ENCODE peak calls at places on chromosomes 13 and 19, in ten cellular contexts. One of them, this sample, is unnamed.

GRCh38 chr13:55583953-55584593 is 1556.6 kb upstream of the PRR20A start:
- DNase-seq in stimulated activated CD8-positive, alpha-beta memory T cell treated with anti-CD3 and anti-CD28 coated beads, Interleukin-4, amount 100 ng/mL, for 4 hours: no peak
- DNase-seq in smooth muscle cell of the brain vasculature: no peak
- DNase-seq in activated naive CD8-positive, alpha-beta T cell treated with anti-CD3 and anti-CD28 coated beads, Interleukin-2, amount 50 U/mL, for 24 hours: no peak
- DNase-seq in activated CD4-positive, alpha-beta T cell treated with anti-CD3 and anti-CD28 coated beads, Interleukin-2, amount 10 ng/mL, durations not matched to agents 7 days and 5 days: no peak
- DNase-seq in HFFc6: no peak
- DNase-seq in MCF 10A: no peak
- DNase-seq in colonic mucosa: no peak
- DNase-seq in nephron progenitor cell: no peak
- DNase-seq in GM04504: no peak
- DNase-seq in this sample: no peak

GRCh38 chr13:27921421-27921960 is 1.7 kb downstream of the PDX1 start:
- DNase-seq in stimulated activated CD8-positive, alpha-beta memory T cell treated with anti-CD3 and anti-CD28 coated beads, Interleukin-4, amount 100 ng/mL, for 4 hours: no peak
- DNase-seq in smooth muscle cell of the brain vasculature: no peak
- DNase-seq in activated naive CD8-positive, alpha-beta T cell treated with anti-CD3 and anti-CD28 coated beads, Interleukin-2, amount 50 U/mL, for 24 hours: no peak
- DNase-seq in activated CD4-positive, alpha-beta T cell treated with anti-CD3 and anti-CD28 coated beads, Interleukin-2, amount 10 ng/mL, durations not matched to agents 7 days and 5 days: no peak
- DNase-seq in HFFc6: no peak
- DNase-seq in MCF 10A: no peak
- DNase-seq in colonic mucosa: no peak
- DNase-seq in nephron progenitor cell: no peak
- DNase-seq in GM04504: no peak
- DNase-seq in this sample: no peak

GRCh38 chr19:17332677-17333581 is 1.7 kb downstream of the ANO8 start:
- DNase-seq in stimulated activated CD8-positive, alpha-beta memory T cell treated with anti-CD3 and anti-CD28 coated beads, Interleukin-4, amount 100 ng/mL, for 4 hours: no peak
- DNase-seq in smooth muscle cell of the brain vasculature: no peak
- DNase-seq in activated naive CD8-positive, alpha-beta T cell treated with anti-CD3 and anti-CD28 coated beads, Interleukin-2, amount 50 U/mL, for 24 hours: peak
- DNase-seq in activated CD4-positive, alpha-beta T cell treated with anti-CD3 and anti-CD28 coated beads, Interleukin-2, amount 10 ng/mL, durations not matched to agents 7 days and 5 days: peak
- DNase-seq in HFFc6: peak
- DNase-seq in MCF 10A: peak
- DNase-seq in colonic mucosa: no peak
- DNase-seq in nephron progenitor cell: peak
- DNase-seq in GM04504: no peak
- DNase-seq in this sample: no peak

GRCh38 chr13:23629566-23630272 is 59.5 kb downstream of the TNFRSF19 start:
- DNase-seq in stimulated activated CD8-positive, alpha-beta memory T cell treated with anti-CD3 and anti-CD28 coated beads, Interleukin-4, amount 100 ng/mL, for 4 hours: no peak
- DNase-seq in smooth muscle cell of the brain vasculature: no peak
- DNase-seq in activated naive CD8-positive, alpha-beta T cell treated with anti-CD3 and anti-CD28 coated beads, Interleukin-2, amount 50 U/mL, for 24 hours: no peak
- DNase-seq in activated CD4-positive, alpha-beta T cell treated with anti-CD3 and anti-CD28 coated beads, Interleukin-2, amount 10 ng/mL, durations not matched to agents 7 days and 5 days: no peak
- DNase-seq in HFFc6: no peak
- DNase-seq in MCF 10A: peak
- DNase-seq in colonic mucosa: no peak
- DNase-seq in nephron progenitor cell: no peak
- DNase-seq in GM04504: no peak
- DNase-seq in this sample: no peak

GRCh38 chr13:98239156-98240076 is 62.3 kb upstream of the RNF113B start:
- DNase-seq in stimulated activated CD8-positive, alpha-beta memory T cell treated with anti-CD3 and anti-CD28 coated beads, Interleukin-4, amount 100 ng/mL, for 4 hours: no peak
- DNase-seq in smooth muscle cell of the brain vasculature: no peak
- DNase-seq in activated naive CD8-positive, alpha-beta T cell treated with anti-CD3 and anti-CD28 coated beads, Interleukin-2, amount 50 U/mL, for 24 hours: no peak
- DNase-seq in activated CD4-positive, alpha-beta T cell treated with anti-CD3 and anti-CD28 coated beads, Interleukin-2, amount 10 ng/mL, durations not matched to agents 7 days and 5 days: no peak
- DNase-seq in HFFc6: no peak
- DNase-seq in MCF 10A: no peak
- DNase-seq in colonic mucosa: no peak
- DNase-seq in nephron progenitor cell: no peak
- DNase-seq in GM04504: no peak
- DNase-seq in this sample: no peak

GRCh38 chr13:26132756-26133155 is 80.9 kb upstream of the SHISA2 start:
- DNase-seq in stimulated activated CD8-positive, alpha-beta memory T cell treated with anti-CD3 and anti-CD28 coated beads, Interleukin-4, amount 100 ng/mL, for 4 hours: no peak
- DNase-seq in smooth muscle cell of the brain vasculature: no peak
- DNase-seq in activated naive CD8-positive, alpha-beta T cell treated with anti-CD3 and anti-CD28 coated beads, Interleukin-2, amount 50 U/mL, for 24 hours: no peak
- DNase-seq in activated CD4-positive, alpha-beta T cell treated with anti-CD3 and anti-CD28 coated beads, Interleukin-2, amount 10 ng/mL, durations not matched to agents 7 days and 5 days: no peak
- DNase-seq in HFFc6: peak
- DNase-seq in MCF 10A: peak
- DNase-seq in colonic mucosa: no peak
- DNase-seq in nephron progenitor cell: no peak
- DNase-seq in GM04504: peak
- DNase-seq in this sample: no peak

GRCh38 chr19:1567116-1567847 is 843 bp downstream of the MEX3D start:
- DNase-seq in stimulated activated CD8-positive, alpha-beta memory T cell treated with anti-CD3 and anti-CD28 coated beads, Interleukin-4, amount 100 ng/mL, for 4 hours: no peak
- DNase-seq in smooth muscle cell of the brain vasculature: no peak
- DNase-seq in activated naive CD8-positive, alpha-beta T cell treated with anti-CD3 and anti-CD28 coated beads, Interleukin-2, amount 50 U/mL, for 24 hours: peak
- DNase-seq in activated CD4-positive, alpha-beta T cell treated with anti-CD3 and anti-CD28 coated beads, Interleukin-2, amount 10 ng/mL, durations not matched to agents 7 days and 5 days: no peak
- DNase-seq in HFFc6: peak
- DNase-seq in MCF 10A: no peak
- DNase-seq in colonic mucosa: peak
- DNase-seq in nephron progenitor cell: peak
- DNase-seq in GM04504: no peak
- DNase-seq in this sample: no peak

GRCh38 chr19:52211926-52212571 is 22.2 kb downstream of the PPP2R1A start:
- DNase-seq in stimulated activated CD8-positive, alpha-beta memory T cell treated with anti-CD3 and anti-CD28 coated beads, Interleukin-4, amount 100 ng/mL, for 4 hours: no peak
- DNase-seq in smooth muscle cell of the brain vasculature: no peak
- DNase-seq in activated naive CD8-positive, alpha-beta T cell treated with anti-CD3 and anti-CD28 coated beads, Interleukin-2, amount 50 U/mL, for 24 hours: no peak
- DNase-seq in activated CD4-positive, alpha-beta T cell treated with anti-CD3 and anti-CD28 coated beads, Interleukin-2, amount 10 ng/mL, durations not matched to agents 7 days and 5 days: no peak
- DNase-seq in HFFc6: no peak
- DNase-seq in MCF 10A: peak
- DNase-seq in colonic mucosa: no peak
- DNase-seq in nephron progenitor cell: no peak
- DNase-seq in GM04504: no peak
- DNase-seq in this sample: no peak

GRCh38 chr13:100235311-100235901 is 146.5 kb downstream of the PCCA start:
- DNase-seq in stimulated activated CD8-positive, alpha-beta memory T cell treated with anti-CD3 and anti-CD28 coated beads, Interleukin-4, amount 100 ng/mL, for 4 hours: no peak
- DNase-seq in smooth muscle cell of the brain vasculature: peak
- DNase-seq in activated naive CD8-positive, alpha-beta T cell treated with anti-CD3 and anti-CD28 coated beads, Interleukin-2, amount 50 U/mL, for 24 hours: no peak
- DNase-seq in activated CD4-positive, alpha-beta T cell treated with anti-CD3 and anti-CD28 coated beads, Interleukin-2, amount 10 ng/mL, durations not matched to agents 7 days and 5 days: peak
- DNase-seq in HFFc6: peak
- DNase-seq in MCF 10A: peak
- DNase-seq in colonic mucosa: peak
- DNase-seq in nephron progenitor cell: peak
- DNase-seq in GM04504: no peak
- DNase-seq in this sample: no peak

GRCh38 chr19:18503337-18503970 is 18.4 kb downstream of the ELL start:
- DNase-seq in stimulated activated CD8-positive, alpha-beta memory T cell treated with anti-CD3 and anti-CD28 coated beads, Interleukin-4, amount 100 ng/mL, for 4 hours: no peak
- DNase-seq in smooth muscle cell of the brain vasculature: no peak
- DNase-seq in activated naive CD8-positive, alpha-beta T cell treated with anti-CD3 and anti-CD28 coated beads, Interleukin-2, amount 50 U/mL, for 24 hours: no peak
- DNase-seq in activated CD4-positive, alpha-beta T cell treated with anti-CD3 and anti-CD28 coated beads, Interleukin-2, amount 10 ng/mL, durations not matched to agents 7 days and 5 days: no peak
- DNase-seq in HFFc6: no peak
- DNase-seq in MCF 10A: no peak
- DNase-seq in colonic mucosa: no peak
- DNase-seq in nephron progenitor cell: no peak
- DNase-seq in GM04504: no peak
- DNase-seq in this sample: no peak

GRCh38 chr19:1027020-1027952 is 878 bp downstream of the CNN2 start:
- DNase-seq in stimulated activated CD8-positive, alpha-beta memory T cell treated with anti-CD3 and anti-CD28 coated beads, Interleukin-4, amount 100 ng/mL, for 4 hours: no peak
- DNase-seq in smooth muscle cell of the brain vasculature: no peak
- DNase-seq in activated naive CD8-positive, alpha-beta T cell treated with anti-CD3 and anti-CD28 coated beads, Interleukin-2, amount 50 U/mL, for 24 hours: peak
- DNase-seq in activated CD4-positive, alpha-beta T cell treated with anti-CD3 and anti-CD28 coated beads, Interleukin-2, amount 10 ng/mL, durations not matched to agents 7 days and 5 days: peak
- DNase-seq in HFFc6: no peak
- DNase-seq in MCF 10A: peak
- DNase-seq in colonic mucosa: peak
- DNase-seq in nephron progenitor cell: no peak
- DNase-seq in GM04504: no peak
- DNase-seq in this sample: no peak

GRCh38 chr19:15811476-15811875 is 4.0 kb downstream of the OR10H1 start:
- DNase-seq in stimulated activated CD8-positive, alpha-beta memory T cell treated with anti-CD3 and anti-CD28 coated beads, Interleukin-4, amount 100 ng/mL, for 4 hours: no peak
- DNase-seq in smooth muscle cell of the brain vasculature: no peak
- DNase-seq in activated naive CD8-positive, alpha-beta T cell treated with anti-CD3 and anti-CD28 coated beads, Interleukin-2, amount 50 U/mL, for 24 hours: no peak
- DNase-seq in activated CD4-positive, alpha-beta T cell treated with anti-CD3 and anti-CD28 coated beads, Interleukin-2, amount 10 ng/mL, durations not matched to agents 7 days and 5 days: no peak
- DNase-seq in HFFc6: no peak
- DNase-seq in MCF 10A: no peak
- DNase-seq in colonic mucosa: no peak
- DNase-seq in nephron progenitor cell: no peak
- DNase-seq in GM04504: no peak
- DNase-seq in this sample: no peak

GRCh38 chr19:4575267-4575793 is 15.8 kb upstream of the SEMA6B start:
- DNase-seq in stimulated activated CD8-positive, alpha-beta memory T cell treated with anti-CD3 and anti-CD28 coated beads, Interleukin-4, amount 100 ng/mL, for 4 hours: no peak
- DNase-seq in smooth muscle cell of the brain vasculature: peak
- DNase-seq in activated naive CD8-positive, alpha-beta T cell treated with anti-CD3 and anti-CD28 coated beads, Interleukin-2, amount 50 U/mL, for 24 hours: peak
- DNase-seq in activated CD4-positive, alpha-beta T cell treated with anti-CD3 and anti-CD28 coated beads, Interleukin-2, amount 10 ng/mL, durations not matched to agents 7 days and 5 days: no peak
- DNase-seq in HFFc6: peak
- DNase-seq in MCF 10A: peak
- DNase-seq in colonic mucosa: no peak
- DNase-seq in nephron progenitor cell: peak
- DNase-seq in GM04504: peak
- DNase-seq in this sample: no peak

GRCh38 chr19:28610731-28611130 is 602.2 kb downstream of the UQCRFS1 start:
- DNase-seq in stimulated activated CD8-positive, alpha-beta memory T cell treated with anti-CD3 and anti-CD28 coated beads, Interleukin-4, amount 100 ng/mL, for 4 hours: no peak
- DNase-seq in smooth muscle cell of the brain vasculature: no peak
- DNase-seq in activated naive CD8-positive, alpha-beta T cell treated with anti-CD3 and anti-CD28 coated beads, Interleukin-2, amount 50 U/mL, for 24 hours: no peak
- DNase-seq in activated CD4-positive, alpha-beta T cell treated with anti-CD3 and anti-CD28 coated beads, Interleukin-2, amount 10 ng/mL, durations not matched to agents 7 days and 5 days: no peak
- DNase-seq in HFFc6: no peak
- DNase-seq in MCF 10A: no peak
- DNase-seq in colonic mucosa: no peak
- DNase-seq in nephron progenitor cell: no peak
- DNase-seq in GM04504: no peak
- DNase-seq in this sample: no peak

GRCh38 chr13:26017932-26018690 is 33.7 kb downstream of the SHISA2 start:
- DNase-seq in stimulated activated CD8-positive, alpha-beta memory T cell treated with anti-CD3 and anti-CD28 coated beads, Interleukin-4, amount 100 ng/mL, for 4 hours: no peak
- DNase-seq in smooth muscle cell of the brain vasculature: no peak
- DNase-seq in activated naive CD8-positive, alpha-beta T cell treated with anti-CD3 and anti-CD28 coated beads, Interleukin-2, amount 50 U/mL, for 24 hours: no peak
- DNase-seq in activated CD4-positive, alpha-beta T cell treated with anti-CD3 and anti-CD28 coated beads, Interleukin-2, amount 10 ng/mL, durations not matched to agents 7 days and 5 days: no peak
- DNase-seq in HFFc6: no peak
- DNase-seq in MCF 10A: no peak
- DNase-seq in colonic mucosa: no peak
- DNase-seq in nephron progenitor cell: no peak
- DNase-seq in GM04504: no peak
- DNase-seq in this sample: no peak

GRCh38 chr13:44240611-44241010 is 133.0 kb upstream of the SERP2 start:
- DNase-seq in stimulated activated CD8-positive, alpha-beta memory T cell treated with anti-CD3 and anti-CD28 coated beads, Interleukin-4, amount 100 ng/mL, for 4 hours: no peak
- DNase-seq in smooth muscle cell of the brain vasculature: no peak
- DNase-seq in activated naive CD8-positive, alpha-beta T cell treated with anti-CD3 and anti-CD28 coated beads, Interleukin-2, amount 50 U/mL, for 24 hours: no peak
- DNase-seq in activated CD4-positive, alpha-beta T cell treated with anti-CD3 and anti-CD28 coated beads, Interleukin-2, amount 10 ng/mL, durations not matched to agents 7 days and 5 days: no peak
- DNase-seq in HFFc6: no peak
- DNase-seq in MCF 10A: no peak
- DNase-seq in colonic mucosa: no peak
- DNase-seq in nephron progenitor cell: no peak
- DNase-seq in GM04504: no peak
- DNase-seq in this sample: no peak

GRCh38 chr13:102369303-102369702 is 32.5 kb downstream of the FGF14 start:
- DNase-seq in stimulated activated CD8-positive, alpha-beta memory T cell treated with anti-CD3 and anti-CD28 coated beads, Interleukin-4, amount 100 ng/mL, for 4 hours: no peak
- DNase-seq in smooth muscle cell of the brain vasculature: no peak
- DNase-seq in activated naive CD8-positive, alpha-beta T cell treated with anti-CD3 and anti-CD28 coated beads, Interleukin-2, amount 50 U/mL, for 24 hours: no peak
- DNase-seq in activated CD4-positive, alpha-beta T cell treated with anti-CD3 and anti-CD28 coated beads, Interleukin-2, amount 10 ng/mL, durations not matched to agents 7 days and 5 days: no peak
- DNase-seq in HFFc6: no peak
- DNase-seq in MCF 10A: peak
- DNase-seq in colonic mucosa: no peak
- DNase-seq in nephron progenitor cell: no peak
- DNase-seq in GM04504: no peak
- DNase-seq in this sample: no peak

GRCh38 chr13:51499841-51500240 is 47.0 kb upstream of the INTS6 start:
- DNase-seq in stimulated activated CD8-positive, alpha-beta memory T cell treated with anti-CD3 and anti-CD28 coated beads, Interleukin-4, amount 100 ng/mL, for 4 hours: no peak
- DNase-seq in smooth muscle cell of the brain vasculature: no peak
- DNase-seq in activated naive CD8-positive, alpha-beta T cell treated with anti-CD3 and anti-CD28 coated beads, Interleukin-2, amount 50 U/mL, for 24 hours: no peak
- DNase-seq in activated CD4-positive, alpha-beta T cell treated with anti-CD3 and anti-CD28 coated beads, Interleukin-2, amount 10 ng/mL, durations not matched to agents 7 days and 5 days: no peak
- DNase-seq in HFFc6: no peak
- DNase-seq in MCF 10A: no peak
- DNase-seq in colonic mucosa: no peak
- DNase-seq in nephron progenitor cell: no peak
- DNase-seq in GM04504: no peak
- DNase-seq in this sample: no peak

GRCh38 chr13:27978301-27978968 is 9.3 kb upstream of the CDX2 start:
- DNase-seq in stimulated activated CD8-positive, alpha-beta memory T cell treated with anti-CD3 and anti-CD28 coated beads, Interleukin-4, amount 100 ng/mL, for 4 hours: no peak
- DNase-seq in smooth muscle cell of the brain vasculature: no peak
- DNase-seq in activated naive CD8-positive, alpha-beta T cell treated with anti-CD3 and anti-CD28 coated beads, Interleukin-2, amount 50 U/mL, for 24 hours: no peak
- DNase-seq in activated CD4-positive, alpha-beta T cell treated with anti-CD3 and anti-CD28 coated beads, Interleukin-2, amount 10 ng/mL, durations not matched to agents 7 days and 5 days: no peak
- DNase-seq in HFFc6: no peak
- DNase-seq in MCF 10A: no peak
- DNase-seq in colonic mucosa: peak
- DNase-seq in nephron progenitor cell: peak
- DNase-seq in GM04504: no peak
- DNase-seq in this sample: no peak

GRCh38 chr13:113086991-113087922 is 18.3 kb upstream of the F7 start:
- DNase-seq in stimulated activated CD8-positive, alpha-beta memory T cell treated with anti-CD3 and anti-CD28 coated beads, Interleukin-4, amount 100 ng/mL, for 4 hours: no peak
- DNase-seq in smooth muscle cell of the brain vasculature: no peak
- DNase-seq in activated naive CD8-positive, alpha-beta T cell treated with anti-CD3 and anti-CD28 coated beads, Interleukin-2, amount 50 U/mL, for 24 hours: no peak
- DNase-seq in activated CD4-positive, alpha-beta T cell treated with anti-CD3 and anti-CD28 coated beads, Interleukin-2, amount 10 ng/mL, durations not matched to agents 7 days and 5 days: no peak
- DNase-seq in HFFc6: no peak
- DNase-seq in MCF 10A: no peak
- DNase-seq in colonic mucosa: no peak
- DNase-seq in nephron progenitor cell: no peak
- DNase-seq in GM04504: no peak
- DNase-seq in this sample: peak

GRCh38 chr19:6765738-6766356 is 1.4 kb downstream of the SH2D3A start:
- DNase-seq in stimulated activated CD8-positive, alpha-beta memory T cell treated with anti-CD3 and anti-CD28 coated beads, Interleukin-4, amount 100 ng/mL, for 4 hours: no peak
- DNase-seq in smooth muscle cell of the brain vasculature: no peak
- DNase-seq in activated naive CD8-positive, alpha-beta T cell treated with anti-CD3 and anti-CD28 coated beads, Interleukin-2, amount 50 U/mL, for 24 hours: no peak
- DNase-seq in activated CD4-positive, alpha-beta T cell treated with anti-CD3 and anti-CD28 coated beads, Interleukin-2, amount 10 ng/mL, durations not matched to agents 7 days and 5 days: no peak
- DNase-seq in HFFc6: no peak
- DNase-seq in MCF 10A: peak
- DNase-seq in colonic mucosa: peak
- DNase-seq in nephron progenitor cell: no peak
- DNase-seq in GM04504: no peak
- DNase-seq in this sample: peak

GRCh38 chr19:43780706-43781525 is at the start of gene KCNN4:
- DNase-seq in stimulated activated CD8-positive, alpha-beta memory T cell treated with anti-CD3 and anti-CD28 coated beads, Interleukin-4, amount 100 ng/mL, for 4 hours: peak
- DNase-seq in smooth muscle cell of the brain vasculature: no peak
- DNase-seq in activated naive CD8-positive, alpha-beta T cell treated with anti-CD3 and anti-CD28 coated beads, Interleukin-2, amount 50 U/mL, for 24 hours: peak
- DNase-seq in activated CD4-positive, alpha-beta T cell treated with anti-CD3 and anti-CD28 coated beads, Interleukin-2, amount 10 ng/mL, durations not matched to agents 7 days and 5 days: peak
- DNase-seq in HFFc6: peak
- DNase-seq in MCF 10A: peak
- DNase-seq in colonic mucosa: peak
- DNase-seq in nephron progenitor cell: no peak
- DNase-seq in GM04504: no peak
- DNase-seq in this sample: no peak